ENCODE peak calls at places on chromosomes 3 and 15, in six cellular contexts. J, P, X, H, C and E are unnamed samples.

GRCh38 chr3:16550305-16550675 is 36.8 kb upstream of the RFTN1 start:
- DNase-seq in X (peak), P (no peak), C (no peak), H (no peak), J (no peak), E (peak)

GRCh38 chr3:9622438-9622837 is 26.9 kb upstream of the MTMR14 start:
- DNase-seq in P (no peak), C (no peak), X (no peak), J (no peak), H (no peak), E (no peak)

GRCh38 chr15:93038064-93038705 is 50.8 kb downstream of the RGMA start:
- DNase-seq in C (no peak), X (no peak), H (peak), P (no peak), J (no peak), E (no peak)

GRCh38 chr3:100928638-100929428 is 64.4 kb downstream of the ABI3BP start:
- DNase-seq in H (no peak), C (peak), P (no peak), J (no peak), X (no peak), E (no peak)

GRCh38 chr3:69012836-69013255 is 638 bp downstream of the EOGT start:
- DNase-seq in P (peak), J (peak), H (peak), X (peak), C (peak), E (no peak)

GRCh38 chr3:47482411-47482810 is 6.7 kb upstream of the SCAP start:
- DNase-seq in J (no peak), H (no peak), X (peak), P (no peak), C (no peak), E (no peak)

GRCh38 chr3:126476166-126476975 is 680 bp upstream of the ZXDC start:
- DNase-seq in P (peak), C (peak), J (no peak), H (no peak), X (peak), E (no peak)

GRCh38 chr3:129289201-129289921 is 10.7 kb downstream of the HMCES start:
- DNase-seq in C (no peak), P (no peak), J (no peak), H (no peak), X (no peak), E (no peak)

GRCh38 chr15:100438570-100438969 is 90.2 kb downstream of the CERS3 start:
- DNase-seq in J (peak), C (no peak), H (peak), P (peak), X (no peak), E (no peak)

GRCh38 chr15:29270169-29270955 is 740 bp upstream of the NSMCE3 start:
- DNase-seq in X (no peak), H (no peak), J (no peak), C (no peak), P (no peak), E (no peak)

GRCh38 chr15:27770769-27771554 is 328.2 kb downstream of the OCA2 start:
- DNase-seq in J (no peak), C (no peak), P (no peak), X (no peak), H (no peak), E (no peak)

GRCh38 chr15:61752001-61752400 is 308.2 kb downstream of the VPS13C start:
- DNase-seq in H (no peak), P (no peak), C (no peak), J (no peak), X (peak), E (no peak)

GRCh38 chr15:61748529-61748928 is 311.7 kb downstream of the VPS13C start:
- DNase-seq in C (no peak), J (no peak), H (no peak), P (no peak), X (no peak), E (no peak)

GRCh38 chr15:61749169-61749568 is 311.1 kb downstream of the VPS13C start:
- DNase-seq in J (no peak), H (no peak), P (no peak), X (no peak), C (no peak), E (no peak)

GRCh38 chr15:61753018-61753710 is 307.1 kb downstream of the VPS13C start:
- DNase-seq in H (no peak), X (no peak), C (no peak), J (no peak), P (no peak), E (no peak)

GRCh38 chr15:61750271-61751084 is 309.8 kb downstream of the VPS13C start:
- DNase-seq in X (no peak), C (no peak), H (no peak), J (peak), P (peak), E (no peak)
- TF ChIP-seq POLR2AphosphoS5 in X (no peak), C (no peak), H (no peak), J (peak), P (no peak), E (no peak)

DNA sequence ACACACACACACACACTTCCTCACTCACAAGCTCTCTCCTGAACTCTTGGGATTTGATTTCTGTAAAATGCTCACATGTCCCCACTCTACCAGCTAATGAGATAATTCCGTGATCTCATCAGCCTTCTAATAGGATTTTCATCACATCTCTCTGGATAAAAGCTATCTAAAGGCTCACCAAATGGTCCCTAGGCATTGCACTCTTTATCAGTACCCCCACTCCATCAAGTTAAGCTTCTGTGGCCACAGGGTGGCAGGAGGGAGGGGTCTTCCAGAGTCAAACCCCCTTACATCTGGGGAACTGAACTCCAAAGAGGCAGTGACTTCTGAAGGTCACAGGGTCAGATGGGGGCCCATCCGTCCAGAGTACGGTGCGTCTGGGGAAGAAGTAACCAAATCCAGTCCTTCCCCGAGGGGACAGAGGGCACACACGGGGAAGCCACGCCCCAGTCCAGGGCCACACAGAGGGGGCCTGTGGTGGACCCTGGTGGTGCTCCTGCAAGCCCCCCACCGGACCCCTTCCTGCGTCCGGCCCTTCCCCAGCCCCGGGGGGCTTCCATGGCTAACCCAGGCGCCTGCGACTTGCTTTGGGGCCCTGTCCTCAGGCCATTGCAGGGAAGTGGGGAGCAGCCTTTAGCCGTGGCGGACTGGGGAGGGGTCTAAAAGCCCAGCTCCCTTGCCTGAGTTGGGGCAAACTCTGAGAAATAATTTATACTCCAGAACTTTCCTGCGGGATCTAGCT is 25.5 kb downstream of the CPN2 start:
- DNase-seq in P (no peak), X (no peak), J (no peak), H (no peak), C (no peak), E (no peak)
- TF ChIP-seq CTCF in P (no peak), X (no peak), J (no peak), H (no peak), C (no peak), E (no peak)

GRCh38 chr15:76337739-76338554 is 1.4 kb downstream of the ISL2 start:
- DNase-seq in P (no peak), H (no peak), J (peak), X (peak), C (no peak), E (no peak)
- H3K27ac ChIP-seq in P (peak), H (peak), J (peak), X (no peak), C (no peak), E (peak)

GRCh38 chr3:11719406-11720219 is 75.9 kb upstream of the VGLL4 start:
- DNase-seq in X (peak), H (peak), P (peak), C (peak), J (peak), E (no peak)
- TF ChIP-seq POLR2AphosphoS5 in X (peak), H (no peak), P (peak), C (no peak), J (peak), E (peak)

DNA sequence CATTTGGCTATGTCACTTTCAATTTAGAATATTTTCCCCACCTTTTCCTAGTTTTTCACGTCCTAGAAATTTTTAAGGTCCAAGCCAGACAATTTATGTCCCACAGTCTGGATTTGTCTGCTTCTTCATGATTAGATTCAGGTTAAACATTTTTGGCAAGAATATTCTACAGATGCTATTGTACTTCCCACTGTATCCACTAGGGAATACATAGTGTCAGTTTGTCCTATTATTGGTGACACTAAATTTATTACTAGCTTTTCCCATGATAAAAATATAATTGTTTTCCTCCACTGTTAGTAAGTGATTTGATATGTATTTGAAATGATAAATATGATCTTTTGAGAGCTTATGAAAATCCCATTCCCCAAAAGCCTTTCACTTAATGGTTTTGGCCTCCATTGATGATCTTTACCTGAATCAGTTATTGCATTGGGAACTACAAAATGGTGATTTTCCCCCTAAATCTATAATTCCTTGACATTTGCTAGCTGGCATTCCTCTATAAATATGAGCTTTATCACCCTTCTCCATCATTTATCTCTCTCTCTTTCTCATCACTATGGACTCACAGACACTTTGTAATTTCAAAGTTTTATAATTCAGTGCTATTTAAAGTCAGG is 8.3 kb downstream of the ARL14 start:
- DNase-seq in C (no peak), P (no peak), J (no peak), X (no peak), H (no peak), E (no peak)
- TF ChIP-seq CTCF in C (no peak), P (peak), J (peak), X (peak), H (no peak), E (no peak)

GRCh38 chr3:161351330-161351729 is 20.0 kb downstream of the SPTSSB start:
- DNase-seq in X (no peak), H (no peak), C (no peak), J (no peak), P (no peak), E (no peak)

GRCh38 chr3:161349529-161350278 is 21.6 kb downstream of the SPTSSB start:
- DNase-seq in H (no peak), P (no peak), C (no peak), J (no peak), X (peak), E (no peak)

GRCh38 chr3:161347726-161348125 is 23.6 kb downstream of the SPTSSB start:
- DNase-seq in H (no peak), P (no peak), X (no peak), J (no peak), C (no peak), E (no peak)

GRCh38 chr3:161348791-161349400 is 22.4 kb downstream of the SPTSSB start:
- DNase-seq in P (no peak), X (no peak), C (no peak), H (no peak), J (no peak), E (no peak)

DNA sequence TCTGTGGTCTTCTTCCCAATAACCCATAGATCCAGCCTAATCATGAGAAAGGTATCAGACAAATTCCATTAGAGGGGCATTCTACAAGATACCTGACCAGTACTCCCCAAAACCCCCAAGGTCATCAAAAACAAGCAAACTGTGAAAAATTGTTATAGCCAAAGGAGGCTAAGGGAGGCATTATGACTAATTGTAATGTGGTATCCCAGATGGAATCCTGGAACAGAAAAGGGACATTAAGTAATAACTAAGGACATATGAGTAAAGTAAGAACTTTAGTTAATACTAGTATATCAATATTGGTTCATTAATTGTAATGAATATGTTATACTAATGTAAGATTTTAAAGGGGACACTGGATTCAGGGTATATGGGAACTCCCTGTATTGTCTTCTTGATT is 20.4 kb downstream of the SPTSSB start:
- DNase-seq in C (no peak), X (no peak), J (no peak), P (no peak), H (no peak), E (no peak)
- H3K27ac ChIP-seq in C (no peak), X (no peak), J (no peak), P (no peak), H (no peak), E (no peak)

GRCh38 chr15:86629409-86629808 is 549.7 kb downstream of the AGBL1 start:
- DNase-seq in X (no peak), H (no peak), P (no peak), J (no peak), C (no peak), E (no peak)

GRCh38 chr15:86620113-86620512 is 540.4 kb downstream of the AGBL1 start:
- DNase-seq in C (no peak), X (no peak), J (no peak), P (no peak), H (no peak), E (no peak)

GRCh38 chr15:86620636-86621349 is 541.1 kb downstream of the AGBL1 start:
- DNase-seq in J (no peak), P (no peak), X (peak), H (no peak), C (no peak), E (no peak)

GRCh38 chr15:86623236-86623635 is 543.6 kb downstream of the AGBL1 start:
- DNase-seq in X (no peak), P (no peak), C (no peak), H (no peak), J (no peak), E (no peak)

DNA sequence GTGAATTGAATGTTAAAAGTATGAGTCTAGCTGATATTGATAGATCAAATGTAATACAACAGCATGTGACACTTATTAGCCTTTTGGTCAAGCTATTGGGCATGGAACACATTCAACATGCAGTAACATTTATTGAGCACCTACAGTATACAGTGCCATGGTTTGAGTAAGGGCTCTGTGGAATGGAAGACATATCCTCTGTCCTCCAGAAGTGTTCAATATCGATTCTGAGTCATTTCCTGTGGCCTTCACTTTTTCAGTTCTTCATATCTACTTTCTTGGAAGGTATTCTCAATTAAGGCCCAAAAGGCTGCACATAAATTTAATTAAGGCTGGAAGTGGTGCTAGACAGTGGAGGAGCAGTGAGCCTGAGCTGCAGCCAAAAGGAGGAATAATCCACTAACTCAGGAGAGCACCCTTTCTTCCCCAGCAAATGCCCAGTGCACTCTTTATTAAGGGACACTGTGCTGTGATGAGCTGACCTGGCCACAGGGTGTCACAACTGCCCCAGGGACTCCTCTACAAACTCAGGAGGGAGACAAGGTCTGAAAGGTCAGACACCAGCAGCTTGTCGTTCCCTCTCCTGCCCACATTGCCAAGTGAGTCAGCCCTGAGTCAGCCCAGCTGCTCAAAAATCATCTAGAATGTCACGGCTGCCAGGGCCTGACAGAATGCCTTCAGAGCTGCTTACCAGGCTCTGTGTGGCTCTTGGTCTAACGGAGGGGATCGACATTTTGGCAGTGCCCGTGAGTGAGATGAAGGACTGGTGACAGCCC is 544.8 kb downstream of the AGBL1 start:
- DNase-seq in J (peak), C (peak), X (peak), H (peak), P (no peak), E (no peak)
- TF ChIP-seq POLR2AphosphoS5 in J (peak), C (peak), X (no peak), H (no peak), P (no peak), E (peak)

GRCh38 chr3:143956858-143957257 is 14.8 kb upstream of the DIPK2A start:
- DNase-seq in P (no peak), C (no peak), H (no peak), X (no peak), J (no peak), E (no peak)

GRCh38 chr3:143951351-143951971 is 20.2 kb upstream of the DIPK2A start:
- DNase-seq in X (peak), C (peak), H (no peak), P (no peak), J (no peak), E (no peak)

GRCh38 chr3:143955113-143955512 is 16.5 kb upstream of the DIPK2A start:
- DNase-seq in C (no peak), X (no peak), H (no peak), J (no peak), P (no peak), E (no peak)

GRCh38 chr3:143950810-143951209 is 20.8 kb upstream of the DIPK2A start:
- DNase-seq in C (no peak), H (no peak), J (no peak), P (no peak), X (no peak), E (no peak)

GRCh38 chr3:143952569-143953069 is 19.0 kb upstream of the DIPK2A start:
- DNase-seq in P (no peak), J (no peak), C (no peak), X (peak), H (no peak), E (no peak)
- TF ChIP-seq CTCF in P (no peak), J (peak), C (no peak), X (no peak), H (no peak), E (no peak)

GRCh38 chr3:185250653-185251052 is 3.2 kb downstream of the EHHADH start:
- DNase-seq in J (no peak), X (no peak), P (no peak), C (no peak), H (no peak), E (no peak)

GRCh38 chr3:185257334-185257733 is 3.5 kb upstream of the EHHADH start:
- DNase-seq in H (no peak), C (no peak), J (no peak), P (no peak), X (no peak), E (no peak)

GRCh38 chr3:185250247-185250646 is 3.6 kb downstream of the EHHADH start:
- DNase-seq in C (no peak), J (no peak), X (no peak), P (no peak), H (no peak), E (no peak)

GRCh38 chr3:185254799-185255198 is 950 bp upstream of the EHHADH start:
- DNase-seq in X (no peak), P (no peak), C (no peak), H (no peak), J (no peak), E (no peak)

DNA sequence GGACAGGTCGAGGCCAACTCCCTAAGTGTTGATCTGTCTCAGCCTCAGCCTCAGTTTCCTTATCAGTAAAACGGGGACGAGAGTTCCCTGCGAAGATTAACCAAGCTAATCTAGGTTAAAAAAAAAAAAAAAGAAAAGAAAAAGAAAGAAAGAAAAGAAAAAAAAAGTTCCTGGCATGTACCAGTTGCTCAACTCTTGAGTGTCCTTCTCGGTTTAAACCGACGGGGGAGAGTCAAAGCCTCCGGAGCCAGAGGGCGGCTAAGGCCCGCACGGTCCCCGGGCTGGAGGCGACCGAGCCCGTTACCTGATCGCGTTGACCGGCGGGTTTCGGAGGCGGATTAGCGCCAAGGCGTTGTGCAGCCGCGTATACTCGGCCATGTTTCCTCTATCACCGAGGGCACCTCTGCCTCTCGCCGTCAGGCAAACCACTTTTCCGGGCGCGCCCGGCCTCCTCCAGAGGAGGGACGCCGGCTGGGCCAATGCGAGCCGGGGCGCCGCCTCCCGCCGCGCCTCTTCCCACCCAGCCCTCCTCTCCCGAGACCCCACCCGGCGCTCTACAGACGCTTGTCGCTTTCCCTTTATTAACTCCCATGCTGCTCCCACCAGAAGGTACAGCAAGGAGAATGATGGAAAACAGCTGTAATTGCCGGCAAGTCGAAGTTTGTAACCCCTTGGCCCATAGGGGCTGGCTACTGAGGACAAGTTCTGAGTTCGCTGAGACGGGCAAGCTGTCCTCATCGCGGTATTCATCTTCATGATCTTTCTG is at the start of gene EHHADH:
- DNase-seq in H (peak), P (peak), C (peak), X (peak), J (peak), E (peak)
- H3K27ac ChIP-seq in H (peak), P (peak), C (no peak), X (peak), J (peak), E (peak)

GRCh38 chr15:78540135-78540954 is at the start of gene PSMA4:
- DNase-seq in P (peak), H (peak), X (peak), C (peak), J (peak), E (peak)
- TF ChIP-seq POLR2AphosphoS5 in P (peak), H (peak), X (peak), C (peak), J (peak), E (peak)